ENCODE peak calls at places on chromosomes 3 and 15, in nine cellular contexts. H, W, K, G, Q, T, A, M and B are unnamed samples.

GRCh38 chr3:197854596-197855343 is 63.7 kb downstream of the LRCH3 start:
- DNase-seq in H (peak; percentile 18), W (no peak), K (peak; percentile 59), G (peak; percentile 94), Q (no peak), T (no peak), A (no peak), M (peak; percentile 91), B (no peak)

GRCh38 chr3:38005076-38006020 is 14.8 kb downstream of the VILL start:
- DNase-seq in H (no peak), W (no peak), K (no peak), G (no peak), Q (peak; percentile 96), T (no peak), A (no peak), M (no peak), B (no peak)

GRCh38 chr15:74863239-74864056 is 9.7 kb downstream of the SCAMP2 start:
- DNase-seq in H (no peak), W (no peak), K (peak; percentile 69), G (no peak), Q (no peak), T (no peak), A (no peak), M (no peak), B (no peak)

GRCh38 chr3:87426916-87427315 is 150.5 kb upstream of the POU1F1 start:
- DNase-seq in H (no peak), W (no peak), K (no peak), G (no peak), Q (no peak), T (no peak), A (no peak), M (no peak), B (no peak)

GRCh38 chr15:77138167-77138522 is 67.2 kb upstream of the TSPAN3 start:
- DNase-seq in H (no peak), W (no peak), K (peak; percentile 14), G (peak; percentile 15), Q (no peak), T (no peak), A (no peak), M (no peak), B (no peak)

GRCh38 chr3:131431754-131432153 is 50.2 kb downstream of the NUDT16 start:
- DNase-seq in H (no peak), W (no peak), K (no peak), G (no peak), Q (no peak), T (no peak), A (no peak), M (no peak), B (no peak)

GRCh38 chr15:58182460-58183163 is 44.4 kb downstream of the AQP9 start:
- DNase-seq in H (no peak), W (peak; percentile 60), K (peak; percentile 48), G (peak; percentile 20), Q (peak; percentile 57), T (peak; percentile 44), A (peak; percentile 27), M (peak; percentile 37), B (no peak)

GRCh38 chr15:80736571-80736970 is 41.5 kb downstream of the ABHD17C start:
- DNase-seq in H (no peak), W (no peak), K (no peak), G (no peak), Q (no peak), T (no peak), A (no peak), M (no peak), B (no peak)

GRCh38 chr3:44117736-44118135 is 124.0 kb upstream of the TOPAZ1 start:
- DNase-seq in H (no peak), W (no peak), K (no peak), G (no peak), Q (no peak), T (no peak), A (no peak), M (no peak), B (no peak)

GRCh38 chr3:186511702-186512101 is 32.5 kb downstream of the CRYGS start:
- DNase-seq in H (no peak), W (no peak), K (no peak), G (no peak), Q (no peak), T (no peak), A (no peak), M (no peak), B (no peak)

GRCh38 chr3:156751461-156752025 is 74.6 kb upstream of the LEKR1 start:
- DNase-seq in H (peak; percentile 90), W (no peak), K (no peak), G (peak; percentile 51), Q (peak; percentile 27), T (no peak), A (no peak), M (peak; percentile 77), B (no peak)

GRCh38 chr3:20852712-20853111 is 666.7 kb upstream of the SGO1 start:
- DNase-seq in H (no peak), W (no peak), K (no peak), G (no peak), Q (no peak), T (no peak), A (no peak), M (no peak), B (no peak)

GRCh38 chr3:193780371-193780770 is 187.4 kb downstream of the OPA1 start:
- DNase-seq in H (no peak), W (no peak), K (no peak), G (no peak), Q (no peak), T (peak; percentile 9), A (no peak), M (no peak), B (no peak)

GRCh38 chr15:66039117-66039860 is 170.0 kb downstream of the RAB11A start:
- DNase-seq in H (no peak), W (no peak), K (no peak), G (no peak), Q (no peak), T (no peak), A (no peak), M (no peak), B (no peak)

GRCh38 chr15:60000113-60000823 is 3.8 kb upstream of the FOXB1 start:
- DNase-seq in H (no peak), W (peak; percentile 8), K (peak; percentile 13), G (no peak), Q (no peak), T (no peak), A (no peak), M (no peak), B (no peak)

GRCh38 chr15:65595960-65596359 is 15.0 kb downstream of the INTS14 start:
- DNase-seq in H (no peak), W (no peak), K (no peak), G (no peak), Q (peak; percentile 76), T (no peak), A (no peak), M (no peak), B (no peak)

GRCh38 chr15:100120111-100120510 is 221.7 kb downstream of the ADAMTS17 start:
- DNase-seq in H (no peak), W (no peak), K (no peak), G (no peak), Q (no peak), T (no peak), A (no peak), M (no peak), B (no peak)